ENCODE peak calls at places on chromosome X, in nine cellular contexts. Y is iPS-NIHi11; L is ELR; A is heart left ventricle; H is stimulated activated CD4-positive, alpha-beta T cell treated with anti-CD3 and anti-CD28 coated beads, Interleukin-15, amount 100 ng/mL, for 48 hours; E is posterior cingulate gyrus; B is CD14-positive monocyte; T is mucosa of descending colon; X is activated CD4-positive, alpha-beta T cell treated with anti-CD3 and anti-CD28 coated beads for 1 hour. I is an unnamed sample.

GRCh38 chrX:17923546-17923945 is 62.4 kb upstream of the RAI2 start:
- DNase-seq in B (no peak), X (no peak), H (no peak), E (no peak), T (no peak), L (peak), Y (peak), A (no peak), I (no peak)

GRCh38 chrX:19085975-19086772 is 36.1 kb downstream of the ADGRG2 start:
- DNase-seq in T (no peak), L (no peak), B (peak), Y (no peak), E (no peak), H (no peak), X (no peak), A (no peak), I (no peak)

GRCh38 chrX:107561468-107562215 is 66.7 kb upstream of the PRPS1 start:
- DNase-seq in E (no peak), B (no peak), Y (peak), X (no peak), H (no peak), T (no peak), L (peak), A (no peak), I (no peak)

GRCh38 chrX:49269768-49270248 is at the start of gene PPP1R3F:
- DNase-seq in E (no peak), Y (no peak), A (no peak), X (no peak), H (no peak), T (no peak), B (no peak), L (no peak), I (no peak)

GRCh38 chrX:100447563-100448397 is 37.7 kb upstream of the PCDH19 start:
- DNase-seq in Y (peak), X (no peak), E (peak), A (peak), T (peak), H (no peak), B (no peak), L (peak), I (no peak)

GRCh38 chrX:2841511-2841910 is 12.8 kb downstream of the GYG2 start:
- DNase-seq in T (no peak), H (no peak), A (no peak), X (no peak), L (no peak), E (peak), B (no peak), Y (no peak), I (no peak)

GRCh38 chrX:135015526-135016245 is 6.7 kb downstream of the RTL8B start:
- DNase-seq in L (no peak), H (no peak), B (no peak), X (no peak), Y (no peak), A (no peak), E (no peak), T (no peak), I (no peak)

GRCh38 chrX:124488412-124489161 is 142.2 kb downstream of the SH2D1A start:
- DNase-seq in T (no peak), X (no peak), B (no peak), H (no peak), Y (no peak), E (no peak), L (no peak), A (no peak), I (no peak)

GRCh38 chrX:129932137-129932791 is 26.3 kb downstream of the UTP14A start:
- DNase-seq in B (peak), Y (peak), L (peak), X (peak), T (peak), A (peak), E (peak), H (peak), I (peak)

GRCh38 chrX:95332530-95332929 is 1352.1 kb upstream of the DIAPH2 start:
- DNase-seq in L (no peak), Y (no peak), A (no peak), T (no peak), B (no peak), E (no peak), X (no peak), H (no peak), I (no peak)

GRCh38 chrX:55841962-55842752 is 124.6 kb downstream of the RRAGB start:
- DNase-seq in X (no peak), A (no peak), H (no peak), L (no peak), E (peak), T (no peak), Y (no peak), B (no peak), I (no peak)

GRCh38 chrX:137926090-137926489 is 360.2 kb downstream of the ZIC3 start:
- DNase-seq in X (no peak), A (no peak), H (no peak), B (no peak), Y (peak), L (no peak), E (no peak), T (no peak), I (no peak)

GRCh38 chrX:83516597-83516996 is 8.5 kb downstream of the POU3F4 start:
- DNase-seq in B (no peak), E (no peak), L (no peak), X (no peak), A (no peak), H (no peak), Y (no peak), T (no peak), I (no peak)

GRCh38 chrX:112687189-112687691 is 7.5 kb upstream of the LHFPL1 start:
- DNase-seq in A (no peak), H (no peak), L (no peak), B (no peak), Y (no peak), T (no peak), E (no peak), X (no peak), I (no peak)

GRCh38 chrX:108696690-108697089 is 39.7 kb downstream of the IRS4 start:
- DNase-seq in T (no peak), Y (no peak), E (no peak), B (no peak), A (no peak), X (no peak), H (no peak), L (peak), I (no peak)

GRCh38 chrX:10173331-10173900 is 16.6 kb downstream of the CLCN4 start:
- DNase-seq in T (no peak), H (no peak), E (peak), L (no peak), X (no peak), Y (peak), B (no peak), A (peak), I (no peak)

GRCh38 chrX:128396601-128397000 is 344.4 kb upstream of the ACTRT1 start:
- DNase-seq in X (no peak), L (no peak), Y (no peak), T (no peak), B (no peak), E (no peak), H (no peak), A (no peak), I (no peak)

GRCh38 chrX:95346854-95347253 is 1337.8 kb upstream of the DIAPH2 start:
- DNase-seq in T (no peak), Y (no peak), H (no peak), B (no peak), L (peak), A (no peak), E (no peak), X (no peak), I (no peak)

GRCh38 chrX:70437921-70438665 is 6.5 kb upstream of the DLG3 start:
- DNase-seq in T (no peak), H (no peak), B (no peak), A (no peak), X (no peak), E (no peak), Y (no peak), L (peak), I (no peak)

GRCh38 chrX:40012800-40013682 is 84.7 kb downstream of the BCOR start:
- DNase-seq in X (no peak), E (peak), A (peak), L (peak), H (no peak), T (peak), Y (peak), B (no peak), I (no peak)

GRCh38 chrX:137566746-137567473 is 983 bp downstream of the ZIC3 start:
- DNase-seq in Y (no peak), E (peak), A (no peak), X (no peak), B (no peak), L (no peak), T (no peak), H (no peak), I (no peak)

GRCh38 chrX:44568196-44568595 is 25.5 kb upstream of the FUNDC1 start:
- DNase-seq in L (no peak), A (no peak), E (no peak), T (no peak), Y (no peak), X (no peak), H (no peak), B (no peak), I (no peak)

GRCh38 chrX:50905334-50905733 is 5.2 kb upstream of the BMP15 start:
- DNase-seq in E (no peak), T (no peak), L (no peak), A (no peak), Y (no peak), H (no peak), B (no peak), X (no peak), I (no peak)

I was measured in stimulated activated effector memory CD8-positive, alpha-beta T cell treated with anti-CD3 and anti-CD28 coated beads, Interleukin-12 subunit alpha, Interleukin-12 subunit beta, amount 100 ng/mL, for 72 hours.